ENCODE peak calls at places on chromosomes 7 and 10, in seven cellular contexts. One of them, this sample, is unnamed.

GRCh38 chr7:499853-500485 is 19.7 kb downstream of the PDGFA start:
- DNase-seq in NCI-H1092: no peak
- DNase-seq in occipital lobe: no peak
- DNase-seq in naive thymus-derived CD4-positive, alpha-beta T cell: no peak
- DNase-seq in activated T-helper 1 cell treated with Interleukin-2 at 50 U/mL for 16 hours: no peak
- DNase-seq in fibroblast of the aortic adventitia: no peak
- DNase-seq in naive B cell: no peak
- DNase-seq in this sample: no peak

GRCh38 chr10:74011762-74012161 is 13.8 kb downstream of the VCL start:
- DNase-seq in NCI-H1092: no peak
- DNase-seq in occipital lobe: no peak
- DNase-seq in naive thymus-derived CD4-positive, alpha-beta T cell: no peak
- DNase-seq in activated T-helper 1 cell treated with Interleukin-2 at 50 U/mL for 16 hours: no peak
- DNase-seq in fibroblast of the aortic adventitia: peak
- DNase-seq in naive B cell: no peak
- DNase-seq in this sample: no peak

GRCh38 chr7:71636329-71636728 is 504.4 kb downstream of the GALNT17 start:
- DNase-seq in NCI-H1092: no peak
- DNase-seq in occipital lobe: no peak
- DNase-seq in naive thymus-derived CD4-positive, alpha-beta T cell: no peak
- DNase-seq in activated T-helper 1 cell treated with Interleukin-2 at 50 U/mL for 16 hours: no peak
- DNase-seq in fibroblast of the aortic adventitia: no peak
- DNase-seq in naive B cell: no peak
- DNase-seq in this sample: no peak

GRCh38 chr10:79316671-79317431 is 30.4 kb upstream of the PPIF start:
- DNase-seq in NCI-H1092: no peak
- DNase-seq in occipital lobe: no peak
- DNase-seq in naive thymus-derived CD4-positive, alpha-beta T cell: no peak
- DNase-seq in activated T-helper 1 cell treated with Interleukin-2 at 50 U/mL for 16 hours: no peak
- DNase-seq in fibroblast of the aortic adventitia: no peak
- DNase-seq in naive B cell: no peak
- DNase-seq in this sample: no peak

GRCh38 chr7:85023066-85023687 is 163.7 kb downstream of the SEMA3D start:
- DNase-seq in NCI-H1092: peak
- DNase-seq in occipital lobe: no peak
- DNase-seq in naive thymus-derived CD4-positive, alpha-beta T cell: peak
- DNase-seq in activated T-helper 1 cell treated with Interleukin-2 at 50 U/mL for 16 hours: no peak
- DNase-seq in fibroblast of the aortic adventitia: peak
- DNase-seq in naive B cell: peak
- DNase-seq in this sample: peak

GRCh38 chr10:131577786-131578471 is 266.4 kb upstream of the TCERG1L start:
- DNase-seq in NCI-H1092: no peak
- DNase-seq in occipital lobe: no peak
- DNase-seq in naive thymus-derived CD4-positive, alpha-beta T cell: no peak
- DNase-seq in activated T-helper 1 cell treated with Interleukin-2 at 50 U/mL for 16 hours: no peak
- DNase-seq in fibroblast of the aortic adventitia: no peak
- DNase-seq in naive B cell: no peak
- DNase-seq in this sample: no peak

GRCh38 chr7:94054130-94054529 is 50.0 kb upstream of the BET1 start:
- DNase-seq in NCI-H1092: no peak
- DNase-seq in occipital lobe: no peak
- DNase-seq in naive thymus-derived CD4-positive, alpha-beta T cell: no peak
- DNase-seq in activated T-helper 1 cell treated with Interleukin-2 at 50 U/mL for 16 hours: no peak
- DNase-seq in fibroblast of the aortic adventitia: no peak
- DNase-seq in naive B cell: no peak
- DNase-seq in this sample: no peak

GRCh38 chr7:1851731-1852531 is 181.9 kb downstream of the ELFN1 start:
- DNase-seq in NCI-H1092: no peak
- DNase-seq in occipital lobe: no peak
- DNase-seq in naive thymus-derived CD4-positive, alpha-beta T cell: no peak
- DNase-seq in activated T-helper 1 cell treated with Interleukin-2 at 50 U/mL for 16 hours: no peak
- DNase-seq in fibroblast of the aortic adventitia: no peak
- DNase-seq in naive B cell: no peak
- DNase-seq in this sample: no peak

GRCh38 chr7:148929176-148929575 is 45.1 kb upstream of the EZH2 start:
- DNase-seq in NCI-H1092: no peak
- DNase-seq in occipital lobe: no peak
- DNase-seq in naive thymus-derived CD4-positive, alpha-beta T cell: no peak
- DNase-seq in activated T-helper 1 cell treated with Interleukin-2 at 50 U/mL for 16 hours: no peak
- DNase-seq in fibroblast of the aortic adventitia: no peak
- DNase-seq in naive B cell: no peak
- DNase-seq in this sample: no peak

GRCh38 chr7:28488061-28488791 is 75.9 kb downstream of the CREB5 start:
- DNase-seq in NCI-H1092: peak
- DNase-seq in occipital lobe: no peak
- DNase-seq in naive thymus-derived CD4-positive, alpha-beta T cell: no peak
- DNase-seq in activated T-helper 1 cell treated with Interleukin-2 at 50 U/mL for 16 hours: no peak
- DNase-seq in fibroblast of the aortic adventitia: no peak
- DNase-seq in naive B cell: no peak
- DNase-seq in this sample: peak

GRCh38 chr10:28985137-28985885 is 303.6 kb upstream of the LYZL1 start:
- DNase-seq in NCI-H1092: no peak
- DNase-seq in occipital lobe: no peak
- DNase-seq in naive thymus-derived CD4-positive, alpha-beta T cell: no peak
- DNase-seq in activated T-helper 1 cell treated with Interleukin-2 at 50 U/mL for 16 hours: no peak
- DNase-seq in fibroblast of the aortic adventitia: no peak
- DNase-seq in naive B cell: no peak
- DNase-seq in this sample: no peak

GRCh38 chr7:37916673-37917660 is at the start of gene SFRP4:
- DNase-seq in NCI-H1092: peak
- DNase-seq in occipital lobe: no peak
- DNase-seq in naive thymus-derived CD4-positive, alpha-beta T cell: no peak
- DNase-seq in activated T-helper 1 cell treated with Interleukin-2 at 50 U/mL for 16 hours: no peak
- DNase-seq in fibroblast of the aortic adventitia: peak
- DNase-seq in naive B cell: peak
- DNase-seq in this sample: peak

GRCh38 chr7:143391462-143392404 is 10.6 kb downstream of the ZYX start:
- DNase-seq in NCI-H1092: no peak
- DNase-seq in occipital lobe: no peak
- DNase-seq in naive thymus-derived CD4-positive, alpha-beta T cell: no peak
- DNase-seq in activated T-helper 1 cell treated with Interleukin-2 at 50 U/mL for 16 hours: no peak
- DNase-seq in fibroblast of the aortic adventitia: peak
- DNase-seq in naive B cell: no peak
- DNase-seq in this sample: no peak

GRCh38 chr7:80902035-80902434 is 16.8 kb downstream of the SEMA3C start:
- DNase-seq in NCI-H1092: no peak
- DNase-seq in occipital lobe: no peak
- DNase-seq in naive thymus-derived CD4-positive, alpha-beta T cell: no peak
- DNase-seq in activated T-helper 1 cell treated with Interleukin-2 at 50 U/mL for 16 hours: no peak
- DNase-seq in fibroblast of the aortic adventitia: no peak
- DNase-seq in naive B cell: no peak
- DNase-seq in this sample: no peak

This sample was measured in NCI-H1105 treated with DMSO at 0.1 percent for 48 hours.